ENCODE peak calls at places on chromosomes 6 and 20, in seven cellular contexts. One of them, this sample, is unnamed.

GRCh38 chr6:87817226-87817625 is 115.2 kb upstream of the AKIRIN2 start:
- DNase-seq in thyroid gland: no peak
- DNase-seq in BJ: no peak
- DNase-seq in AG10803: peak
- DNase-seq in AG09309: no peak
- DNase-seq in neural progenitor cell: no peak
- DNase-seq in tibial nerve: no peak
- DNase-seq in this sample: no peak

GRCh38 chr6:158316022-158316421 is 3.8 kb downstream of the TULP4 start:
- DNase-seq in AG09309: no peak
- DNase-seq in neural progenitor cell: no peak
- DNase-seq in thyroid gland: no peak
- DNase-seq in BJ: no peak
- DNase-seq in AG10803: no peak
- DNase-seq in tibial nerve: no peak
- DNase-seq in this sample: peak

GRCh38 chr6:26104457-26105108 is 17.4 kb downstream of the HFE start:
- DNase-seq in neural progenitor cell: no peak
- DNase-seq in BJ: no peak
- DNase-seq in thyroid gland: peak
- DNase-seq in tibial nerve: no peak
- DNase-seq in AG10803: no peak
- DNase-seq in AG09309: no peak
- DNase-seq in this sample: no peak

GRCh38 chr6:149169761-149170359 is 147.7 kb upstream of the TAB2 start:
- DNase-seq in neural progenitor cell: no peak
- DNase-seq in AG10803: no peak
- DNase-seq in BJ: no peak
- DNase-seq in AG09309: no peak
- DNase-seq in tibial nerve: no peak
- DNase-seq in thyroid gland: no peak
- DNase-seq in this sample: no peak

GRCh38 chr6:111914617-111915016 is 41.4 kb upstream of the FYN start:
- DNase-seq in thyroid gland: no peak
- DNase-seq in AG10803: no peak
- DNase-seq in BJ: no peak
- DNase-seq in neural progenitor cell: no peak
- DNase-seq in tibial nerve: no peak
- DNase-seq in AG09309: no peak
- DNase-seq in this sample: no peak

GRCh38 chr6:150267686-150268561 is 100.9 kb upstream of the IYD start:
- DNase-seq in neural progenitor cell: no peak
- DNase-seq in thyroid gland: no peak
- DNase-seq in AG10803: peak
- DNase-seq in BJ: no peak
- DNase-seq in AG09309: peak
- DNase-seq in tibial nerve: no peak
- DNase-seq in this sample: peak

GRCh38 chr6:158819213-158819976 is at the start of gene EZR:
- DNase-seq in AG10803: peak
- DNase-seq in tibial nerve: peak
- DNase-seq in AG09309: no peak
- DNase-seq in neural progenitor cell: peak
- DNase-seq in BJ: no peak
- DNase-seq in thyroid gland: peak
- DNase-seq in this sample: peak

GRCh38 chr6:169905041-169905807 is 153.8 kb downstream of the ERMARD start:
- DNase-seq in neural progenitor cell: no peak
- DNase-seq in thyroid gland: no peak
- DNase-seq in tibial nerve: no peak
- DNase-seq in AG09309: no peak
- DNase-seq in BJ: peak
- DNase-seq in AG10803: peak
- DNase-seq in this sample: peak

GRCh38 chr20:32888636-32889035 is 29.9 kb downstream of the EFCAB8 start:
- DNase-seq in neural progenitor cell: no peak
- DNase-seq in AG09309: no peak
- DNase-seq in BJ: no peak
- DNase-seq in tibial nerve: no peak
- DNase-seq in AG10803: no peak
- DNase-seq in thyroid gland: no peak
- DNase-seq in this sample: no peak

GRCh38 chr6:33192105-33192646 is at the start of gene COL11A2:
- DNase-seq in BJ: no peak
- DNase-seq in tibial nerve: no peak
- DNase-seq in neural progenitor cell: peak
- DNase-seq in AG09309: no peak
- DNase-seq in AG10803: no peak
- DNase-seq in thyroid gland: peak
- DNase-seq in this sample: no peak
- H3K4me3 ChIP-seq in BJ: peak
- H3K4me3 ChIP-seq in tibial nerve: peak
- H3K4me3 ChIP-seq in neural progenitor cell: peak
- H3K4me3 ChIP-seq in AG09309: peak
- H3K4me3 ChIP-seq in AG10803: peak
- H3K4me3 ChIP-seq in thyroid gland: peak
- H3K4me3 ChIP-seq in this sample: peak

DNA sequence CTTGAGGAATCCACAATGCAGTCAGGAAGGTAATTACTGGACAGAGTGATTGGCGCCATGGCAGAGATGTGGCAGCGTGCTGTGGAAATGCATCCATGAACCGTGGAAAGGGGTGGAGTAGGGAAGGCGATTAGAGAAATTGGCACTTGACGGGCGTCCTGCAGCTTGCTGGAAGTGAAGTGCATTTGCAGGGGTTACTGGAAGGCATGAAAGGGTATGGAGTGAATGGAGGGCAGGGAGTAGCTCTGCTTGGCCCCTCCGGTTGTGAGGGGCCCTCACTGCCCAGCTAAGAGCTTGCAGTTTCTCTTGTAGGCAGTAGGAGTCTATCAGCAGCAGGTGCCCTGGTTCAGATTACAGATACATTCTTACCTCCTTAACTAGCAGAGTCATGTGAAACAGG is 122.5 kb upstream of the TIAM2 start:
- DNase-seq in thyroid gland: peak
- DNase-seq in tibial nerve: no peak
- DNase-seq in AG10803: no peak
- DNase-seq in AG09309: no peak
- DNase-seq in BJ: no peak
- DNase-seq in neural progenitor cell: peak
- DNase-seq in this sample: no peak
- TF ChIP-seq CTCF in thyroid gland: no peak
- TF ChIP-seq CTCF in tibial nerve: no peak
- TF ChIP-seq CTCF in AG10803: no peak
- TF ChIP-seq CTCF in AG09309: no peak
- TF ChIP-seq CTCF in BJ: no peak
- TF ChIP-seq CTCF in neural progenitor cell: peak
- TF ChIP-seq CTCF in this sample: no peak

DNA sequence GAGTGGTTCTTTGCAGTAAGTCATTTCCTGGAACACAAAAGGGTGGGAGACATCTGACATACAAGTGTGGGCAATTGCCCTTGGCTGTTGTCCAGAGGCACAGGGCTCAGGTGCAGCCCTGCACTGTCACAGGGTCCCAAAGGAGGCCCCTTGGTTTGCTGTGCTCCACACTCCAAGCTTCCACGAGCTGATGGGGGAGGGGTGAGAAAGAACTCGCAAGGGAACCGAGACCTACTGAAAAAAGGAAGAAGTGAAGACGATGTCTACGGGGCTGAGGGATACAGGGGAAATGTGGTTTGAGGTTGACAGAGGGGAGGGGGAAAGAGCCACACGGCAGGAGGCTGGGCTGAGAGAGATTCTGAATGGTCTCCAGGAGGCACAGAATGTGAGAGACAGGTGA is 123.3 kb downstream of the LY86 start:
- DNase-seq in tibial nerve: no peak
- DNase-seq in BJ: no peak
- DNase-seq in AG09309: no peak
- DNase-seq in thyroid gland: no peak
- DNase-seq in neural progenitor cell: no peak
- DNase-seq in AG10803: no peak
- DNase-seq in this sample: no peak
- H3K4me3 ChIP-seq in tibial nerve: no peak
- H3K4me3 ChIP-seq in BJ: no peak
- H3K4me3 ChIP-seq in AG09309: no peak
- H3K4me3 ChIP-seq in thyroid gland: no peak
- H3K4me3 ChIP-seq in neural progenitor cell: no peak
- H3K4me3 ChIP-seq in AG10803: no peak
- H3K4me3 ChIP-seq in this sample: no peak

GRCh38 chr6:6600865-6601264 is 12.3 kb downstream of the LY86 start:
- DNase-seq in thyroid gland: peak
- DNase-seq in neural progenitor cell: no peak
- DNase-seq in BJ: no peak
- DNase-seq in AG10803: no peak
- DNase-seq in AG09309: no peak
- DNase-seq in tibial nerve: no peak
- DNase-seq in this sample: no peak

GRCh38 chr6:6605873-6606272 is 17.4 kb downstream of the LY86 start:
- DNase-seq in neural progenitor cell: no peak
- DNase-seq in AG10803: no peak
- DNase-seq in thyroid gland: no peak
- DNase-seq in tibial nerve: no peak
- DNase-seq in AG09309: no peak
- DNase-seq in BJ: no peak
- DNase-seq in this sample: no peak

GRCh38 chr6:6604566-6604965 is 16.0 kb downstream of the LY86 start:
- DNase-seq in neural progenitor cell: no peak
- DNase-seq in AG10803: no peak
- DNase-seq in BJ: no peak
- DNase-seq in tibial nerve: no peak
- DNase-seq in thyroid gland: no peak
- DNase-seq in AG09309: no peak
- DNase-seq in this sample: no peak

GRCh38 chr6:6604015-6604414 is 15.5 kb downstream of the LY86 start:
- DNase-seq in AG09309: no peak
- DNase-seq in AG10803: no peak
- DNase-seq in thyroid gland: no peak
- DNase-seq in tibial nerve: no peak
- DNase-seq in BJ: no peak
- DNase-seq in neural progenitor cell: no peak
- DNase-seq in this sample: no peak

GRCh38 chr6:6603317-6603716 is 14.8 kb downstream of the LY86 start:
- DNase-seq in neural progenitor cell: no peak
- DNase-seq in thyroid gland: no peak
- DNase-seq in BJ: no peak
- DNase-seq in AG10803: no peak
- DNase-seq in AG09309: no peak
- DNase-seq in tibial nerve: no peak
- DNase-seq in this sample: no peak
- TF ChIP-seq CTCF in neural progenitor cell: no peak
- TF ChIP-seq CTCF in thyroid gland: no peak
- TF ChIP-seq CTCF in BJ: no peak
- TF ChIP-seq CTCF in AG10803: no peak
- TF ChIP-seq CTCF in AG09309: no peak
- TF ChIP-seq CTCF in tibial nerve: no peak
- TF ChIP-seq CTCF in this sample: no peak

GRCh38 chr6:106628658-106629102 is 618 bp downstream of the RTN4IP1 start:
- DNase-seq in tibial nerve: no peak
- DNase-seq in neural progenitor cell: peak
- DNase-seq in AG10803: peak
- DNase-seq in thyroid gland: no peak
- DNase-seq in AG09309: no peak
- DNase-seq in BJ: no peak
- DNase-seq in this sample: no peak

GRCh38 chr6:106623039-106623438 is 6.3 kb downstream of the RTN4IP1 start:
- DNase-seq in tibial nerve: no peak
- DNase-seq in AG10803: no peak
- DNase-seq in neural progenitor cell: no peak
- DNase-seq in BJ: no peak
- DNase-seq in thyroid gland: no peak
- DNase-seq in AG09309: no peak
- DNase-seq in this sample: no peak

GRCh38 chr6:106629103-106629858 is at the start of the genes QRSL1 and RTN4IP1:
- DNase-seq in AG09309: peak
- DNase-seq in AG10803: peak
- DNase-seq in tibial nerve: peak
- DNase-seq in BJ: peak
- DNase-seq in thyroid gland: peak
- DNase-seq in neural progenitor cell: peak
- DNase-seq in this sample: peak

GRCh38 chr6:106629859-106630163 is 433 bp downstream of the QRSL1 start:
- DNase-seq in BJ: no peak
- DNase-seq in neural progenitor cell: no peak
- DNase-seq in tibial nerve: no peak
- DNase-seq in AG09309: no peak
- DNase-seq in thyroid gland: no peak
- DNase-seq in AG10803: no peak
- DNase-seq in this sample: no peak

GRCh38 chr6:106626485-106626884 is 2.8 kb downstream of the RTN4IP1 start:
- DNase-seq in BJ: no peak
- DNase-seq in AG09309: no peak
- DNase-seq in neural progenitor cell: no peak
- DNase-seq in tibial nerve: no peak
- DNase-seq in AG10803: no peak
- DNase-seq in thyroid gland: no peak
- DNase-seq in this sample: no peak
- H3K4me3 ChIP-seq in BJ: no peak
- H3K4me3 ChIP-seq in AG09309: no peak
- H3K4me3 ChIP-seq in neural progenitor cell: no peak
- H3K4me3 ChIP-seq in tibial nerve: no peak
- H3K4me3 ChIP-seq in AG10803: no peak
- H3K4me3 ChIP-seq in thyroid gland: no peak
- H3K4me3 ChIP-seq in this sample: no peak

GRCh38 chr6:24524801-24525200 is 30.0 kb downstream of the ALDH5A1 start:
- DNase-seq in thyroid gland: no peak
- DNase-seq in AG10803: peak
- DNase-seq in AG09309: peak
- DNase-seq in tibial nerve: no peak
- DNase-seq in neural progenitor cell: peak
- DNase-seq in BJ: no peak
- DNase-seq in this sample: peak
- TF ChIP-seq CTCF in thyroid gland: no peak
- TF ChIP-seq CTCF in AG10803: peak
- TF ChIP-seq CTCF in AG09309: peak
- TF ChIP-seq CTCF in tibial nerve: no peak
- TF ChIP-seq CTCF in neural progenitor cell: peak
- TF ChIP-seq CTCF in BJ: peak
- TF ChIP-seq CTCF in this sample: peak

DNA sequence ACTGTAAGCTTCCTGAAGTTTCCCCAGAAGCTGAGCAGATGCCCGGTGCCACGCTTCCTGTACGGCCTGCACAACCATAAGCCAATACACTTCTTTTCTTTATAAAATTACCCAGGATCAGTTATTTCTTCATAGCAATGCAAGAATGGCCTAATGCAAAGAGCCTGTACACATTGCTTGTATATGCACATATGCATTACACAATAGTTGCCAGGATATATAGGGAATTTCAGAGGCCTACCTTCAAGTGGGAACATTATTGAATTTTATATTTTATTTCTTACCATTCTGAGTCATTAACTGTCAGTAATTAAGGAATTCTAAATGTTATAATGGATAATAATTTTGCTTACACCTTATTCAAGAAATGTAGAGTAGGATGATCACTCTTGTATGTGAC is 60.0 kb upstream of the TXNDC5 start:
- DNase-seq in neural progenitor cell: no peak
- DNase-seq in BJ: no peak
- DNase-seq in tibial nerve: no peak
- DNase-seq in thyroid gland: no peak
- DNase-seq in AG10803: no peak
- DNase-seq in AG09309: no peak
- DNase-seq in this sample: no peak
- H3K4me3 ChIP-seq in neural progenitor cell: no peak
- H3K4me3 ChIP-seq in BJ: no peak
- H3K4me3 ChIP-seq in tibial nerve: no peak
- H3K4me3 ChIP-seq in thyroid gland: no peak
- H3K4me3 ChIP-seq in AG10803: no peak
- H3K4me3 ChIP-seq in AG09309: no peak
- H3K4me3 ChIP-seq in this sample: no peak

This sample was measured in epithelial cell of esophagus.